ENCODE peak calls at places on chromosomes 2 and 18, in eight cellular contexts. One of them, this sample, is unnamed.

GRCh38 chr2:11024010-11024615 is 112.4 kb downstream of the KCNF1 start:
- DNase-seq in GM20000: no peak
- DNase-seq in Panc1: no peak
- DNase-seq in neural progenitor cell: no peak
- DNase-seq in RWPE2: no peak
- DNase-seq in PC-3: no peak
- DNase-seq in nephron progenitor cell: no peak
- DNase-seq in endothelial cell of umbilical vein: no peak
- DNase-seq in this sample: no peak

GRCh38 chr18:33116376-33116775 is 324.1 kb downstream of the CCDC178 start:
- DNase-seq in neural progenitor cell: no peak
- DNase-seq in endothelial cell of umbilical vein: peak
- DNase-seq in PC-3: peak
- DNase-seq in GM20000: no peak
- DNase-seq in Panc1: no peak
- DNase-seq in nephron progenitor cell: no peak
- DNase-seq in RWPE2: no peak
- DNase-seq in this sample: no peak

GRCh38 chr2:119715409-119716295 is 36.7 kb downstream of the TMEM177 start:
- DNase-seq in neural progenitor cell: no peak
- DNase-seq in endothelial cell of umbilical vein: no peak
- DNase-seq in Panc1: no peak
- DNase-seq in nephron progenitor cell: no peak
- DNase-seq in GM20000: no peak
- DNase-seq in RWPE2: peak
- DNase-seq in PC-3: no peak
- DNase-seq in this sample: no peak

GRCh38 chr2:150426315-150426714 is 61.2 kb downstream of the RND3 start:
- DNase-seq in endothelial cell of umbilical vein: peak
- DNase-seq in nephron progenitor cell: no peak
- DNase-seq in RWPE2: no peak
- DNase-seq in GM20000: no peak
- DNase-seq in neural progenitor cell: no peak
- DNase-seq in Panc1: no peak
- DNase-seq in PC-3: peak
- DNase-seq in this sample: no peak

GRCh38 chr2:238973038-238973772 is 125.3 kb downstream of the TWIST2 start:
- DNase-seq in GM20000: no peak
- DNase-seq in neural progenitor cell: no peak
- DNase-seq in nephron progenitor cell: no peak
- DNase-seq in RWPE2: no peak
- DNase-seq in Panc1: no peak
- DNase-seq in endothelial cell of umbilical vein: peak
- DNase-seq in PC-3: peak
- DNase-seq in this sample: no peak

GRCh38 chr2:211354481-211354880 is 798.1 kb downstream of the CPS1 start:
- DNase-seq in neural progenitor cell: no peak
- DNase-seq in RWPE2: no peak
- DNase-seq in PC-3: no peak
- DNase-seq in Panc1: no peak
- DNase-seq in GM20000: no peak
- DNase-seq in nephron progenitor cell: no peak
- DNase-seq in endothelial cell of umbilical vein: no peak
- DNase-seq in this sample: no peak

GRCh38 chr2:68416081-68416675 is 50.9 kb downstream of the FBXO48 start:
- DNase-seq in PC-3: no peak
- DNase-seq in Panc1: no peak
- DNase-seq in nephron progenitor cell: no peak
- DNase-seq in GM20000: no peak
- DNase-seq in neural progenitor cell: no peak
- DNase-seq in endothelial cell of umbilical vein: no peak
- DNase-seq in RWPE2: no peak
- DNase-seq in this sample: no peak

GRCh38 chr18:76258209-76258608 is 236.8 kb downstream of the ZNF516 start:
- DNase-seq in Panc1: no peak
- DNase-seq in nephron progenitor cell: no peak
- DNase-seq in GM20000: no peak
- DNase-seq in neural progenitor cell: no peak
- DNase-seq in endothelial cell of umbilical vein: no peak
- DNase-seq in PC-3: no peak
- DNase-seq in RWPE2: no peak
- DNase-seq in this sample: no peak

GRCh38 chr18:79484661-79485621 is 89.2 kb downstream of the NFATC1 start:
- DNase-seq in nephron progenitor cell: peak
- DNase-seq in RWPE2: peak
- DNase-seq in GM20000: no peak
- DNase-seq in Panc1: no peak
- DNase-seq in PC-3: no peak
- DNase-seq in neural progenitor cell: peak
- DNase-seq in endothelial cell of umbilical vein: peak
- DNase-seq in this sample: no peak

GRCh38 chr2:177029501-177029900 is 183.1 kb upstream of the HNRNPA3 start:
- DNase-seq in neural progenitor cell: no peak
- DNase-seq in GM20000: no peak
- DNase-seq in RWPE2: no peak
- DNase-seq in endothelial cell of umbilical vein: no peak
- DNase-seq in Panc1: no peak
- DNase-seq in PC-3: peak
- DNase-seq in nephron progenitor cell: no peak
- DNase-seq in this sample: no peak

GRCh38 chr2:110994250-110994961 is 126.3 kb upstream of the BCL2L11 start:
- DNase-seq in GM20000: no peak
- DNase-seq in neural progenitor cell: no peak
- DNase-seq in PC-3: no peak
- DNase-seq in nephron progenitor cell: no peak
- DNase-seq in RWPE2: no peak
- DNase-seq in Panc1: no peak
- DNase-seq in endothelial cell of umbilical vein: peak
- DNase-seq in this sample: no peak

GRCh38 chr2:59383473-59383872 is 1142.3 kb upstream of the FANCL start:
- DNase-seq in GM20000: no peak
- DNase-seq in Panc1: no peak
- DNase-seq in neural progenitor cell: no peak
- DNase-seq in nephron progenitor cell: no peak
- DNase-seq in endothelial cell of umbilical vein: no peak
- DNase-seq in RWPE2: no peak
- DNase-seq in PC-3: no peak
- DNase-seq in this sample: no peak

GRCh38 chr2:29323961-29324360 is 208.7 kb downstream of the CLIP4 start:
- DNase-seq in RWPE2: no peak
- DNase-seq in neural progenitor cell: no peak
- DNase-seq in endothelial cell of umbilical vein: no peak
- DNase-seq in PC-3: no peak
- DNase-seq in nephron progenitor cell: no peak
- DNase-seq in GM20000: no peak
- DNase-seq in Panc1: no peak
- DNase-seq in this sample: no peak

GRCh38 chr2:48914477-48915077 is 159.1 kb upstream of the LHCGR start:
- DNase-seq in PC-3: no peak
- DNase-seq in neural progenitor cell: no peak
- DNase-seq in GM20000: no peak
- DNase-seq in RWPE2: no peak
- DNase-seq in nephron progenitor cell: no peak
- DNase-seq in Panc1: no peak
- DNase-seq in endothelial cell of umbilical vein: no peak
- DNase-seq in this sample: no peak

GRCh38 chr2:152477347-152478092 is 142.5 kb downstream of the FMNL2 start:
- DNase-seq in nephron progenitor cell: no peak
- DNase-seq in PC-3: peak
- DNase-seq in GM20000: no peak
- DNase-seq in Panc1: no peak
- DNase-seq in endothelial cell of umbilical vein: no peak
- DNase-seq in RWPE2: no peak
- DNase-seq in neural progenitor cell: no peak
- DNase-seq in this sample: no peak

GRCh38 chr18:39389800-39390379 is 1824.3 kb upstream of the CELF4 start:
- DNase-seq in neural progenitor cell: peak
- DNase-seq in GM20000: no peak
- DNase-seq in PC-3: no peak
- DNase-seq in RWPE2: no peak
- DNase-seq in Panc1: no peak
- DNase-seq in nephron progenitor cell: no peak
- DNase-seq in endothelial cell of umbilical vein: no peak
- DNase-seq in this sample: no peak

DNA sequence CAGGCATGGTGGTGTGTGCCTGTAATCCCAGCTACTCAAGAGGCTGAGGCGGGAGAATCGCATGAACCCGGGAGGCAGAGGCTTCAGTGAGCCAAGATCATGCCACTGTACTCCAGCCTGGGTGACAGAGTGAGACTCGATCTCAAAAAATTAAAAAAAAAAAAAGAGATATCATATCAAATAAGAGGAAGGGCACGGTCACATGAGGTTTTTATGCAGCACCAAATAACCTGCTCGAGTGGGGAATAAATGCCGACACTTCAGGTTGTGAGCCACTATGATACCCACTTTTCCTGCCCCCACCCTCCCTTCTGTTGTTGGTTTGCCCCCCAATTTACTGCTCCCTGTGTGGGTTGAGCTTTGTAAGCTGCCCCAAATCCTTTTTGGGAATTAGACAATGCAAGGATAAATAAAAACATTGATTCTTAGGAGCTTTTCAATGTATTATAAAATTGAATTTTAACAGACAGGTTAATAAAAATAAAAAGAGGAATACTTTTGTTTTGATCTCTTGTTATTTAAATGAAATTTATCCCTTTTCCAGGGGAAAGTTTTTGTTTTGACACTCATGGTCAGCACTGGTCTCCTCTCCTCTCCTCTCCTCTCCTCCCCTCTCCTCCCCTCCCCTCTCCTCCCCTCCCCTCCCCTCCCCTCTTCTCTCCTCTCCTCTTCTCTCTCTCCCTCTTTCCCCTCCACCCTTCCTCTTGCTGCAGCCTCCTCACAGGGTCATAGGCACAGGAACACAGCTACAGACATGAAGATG is 29.2 kb downstream of the CD8B start:
- DNase-seq in nephron progenitor cell: no peak
- DNase-seq in neural progenitor cell: no peak
- DNase-seq in PC-3: no peak
- DNase-seq in Panc1: no peak
- DNase-seq in RWPE2: no peak
- DNase-seq in GM20000: no peak
- DNase-seq in endothelial cell of umbilical vein: no peak
- DNase-seq in this sample: no peak
- TF ChIP-seq CTCF in nephron progenitor cell: no peak
- TF ChIP-seq CTCF in neural progenitor cell: no peak
- TF ChIP-seq CTCF in PC-3: no peak
- TF ChIP-seq CTCF in Panc1: no peak
- TF ChIP-seq CTCF in RWPE2: no peak
- TF ChIP-seq CTCF in GM20000: no peak
- TF ChIP-seq CTCF in endothelial cell of umbilical vein: no peak
- TF ChIP-seq CTCF in this sample: no peak

DNA sequence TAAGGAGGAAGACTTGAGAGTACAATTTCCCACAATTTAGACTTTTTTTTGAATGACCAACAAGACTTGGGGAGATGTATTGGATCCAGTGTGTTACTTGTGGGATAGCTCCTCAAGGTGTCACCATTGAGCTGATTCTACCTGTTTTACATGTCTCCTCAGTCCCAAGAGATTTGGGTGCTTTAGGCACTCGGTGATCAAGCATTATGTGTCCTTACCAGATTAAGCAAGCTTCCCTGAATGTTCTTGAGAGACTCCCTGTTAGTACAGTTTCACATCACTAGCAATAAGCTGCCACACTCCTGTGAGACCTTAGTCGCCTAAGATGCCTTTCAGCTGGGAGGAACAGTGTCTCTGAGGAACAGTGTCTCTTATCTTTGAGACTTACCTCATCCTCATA is 384.3 kb upstream of the SYT4 start:
- DNase-seq in nephron progenitor cell: peak
- DNase-seq in neural progenitor cell: peak
- DNase-seq in RWPE2: no peak
- DNase-seq in PC-3: peak
- DNase-seq in endothelial cell of umbilical vein: peak
- DNase-seq in GM20000: no peak
- DNase-seq in Panc1: peak
- DNase-seq in this sample: no peak
- TF ChIP-seq CTCF in nephron progenitor cell: peak
- TF ChIP-seq CTCF in neural progenitor cell: peak
- TF ChIP-seq CTCF in RWPE2: peak
- TF ChIP-seq CTCF in PC-3: peak
- TF ChIP-seq CTCF in endothelial cell of umbilical vein: peak
- TF ChIP-seq CTCF in GM20000: no peak
- TF ChIP-seq CTCF in Panc1: peak
- TF ChIP-seq CTCF in this sample: no peak

GRCh38 chr2:74736589-74736988 is 82.5 kb downstream of the SEMA4F start:
- DNase-seq in RWPE2: no peak
- DNase-seq in neural progenitor cell: no peak
- DNase-seq in nephron progenitor cell: no peak
- DNase-seq in GM20000: no peak
- DNase-seq in PC-3: no peak
- DNase-seq in endothelial cell of umbilical vein: no peak
- DNase-seq in Panc1: no peak
- DNase-seq in this sample: no peak

GRCh38 chr2:74738586-74738985 is 84.5 kb downstream of the SEMA4F start:
- DNase-seq in GM20000: no peak
- DNase-seq in endothelial cell of umbilical vein: no peak
- DNase-seq in nephron progenitor cell: no peak
- DNase-seq in Panc1: no peak
- DNase-seq in neural progenitor cell: no peak
- DNase-seq in RWPE2: no peak
- DNase-seq in PC-3: no peak
- DNase-seq in this sample: no peak

GRCh38 chr2:74739129-74739528 is 85.1 kb downstream of the SEMA4F start:
- DNase-seq in nephron progenitor cell: no peak
- DNase-seq in PC-3: peak
- DNase-seq in GM20000: no peak
- DNase-seq in Panc1: no peak
- DNase-seq in neural progenitor cell: no peak
- DNase-seq in RWPE2: no peak
- DNase-seq in endothelial cell of umbilical vein: no peak
- DNase-seq in this sample: no peak

GRCh38 chr2:74735009-74735408 is 81.0 kb downstream of the SEMA4F start:
- DNase-seq in GM20000: no peak
- DNase-seq in PC-3: peak
- DNase-seq in RWPE2: no peak
- DNase-seq in neural progenitor cell: no peak
- DNase-seq in endothelial cell of umbilical vein: peak
- DNase-seq in Panc1: no peak
- DNase-seq in nephron progenitor cell: no peak
- DNase-seq in this sample: no peak

GRCh38 chr2:74735544-74735943 is 81.5 kb downstream of the SEMA4F start:
- DNase-seq in GM20000: no peak
- DNase-seq in nephron progenitor cell: no peak
- DNase-seq in endothelial cell of umbilical vein: peak
- DNase-seq in RWPE2: no peak
- DNase-seq in Panc1: no peak
- DNase-seq in neural progenitor cell: peak
- DNase-seq in PC-3: peak
- DNase-seq in this sample: no peak
- TF ChIP-seq CTCF in GM20000: no peak
- TF ChIP-seq CTCF in nephron progenitor cell: no peak
- TF ChIP-seq CTCF in endothelial cell of umbilical vein: no peak
- TF ChIP-seq CTCF in RWPE2: no peak
- TF ChIP-seq CTCF in Panc1: no peak
- TF ChIP-seq CTCF in neural progenitor cell: no peak
- TF ChIP-seq CTCF in PC-3: no peak
- TF ChIP-seq CTCF in this sample: no peak

GRCh38 chr2:52414596-52414995 is 1353.0 kb upstream of the CHAC2 start:
- DNase-seq in nephron progenitor cell: no peak
- DNase-seq in PC-3: no peak
- DNase-seq in GM20000: no peak
- DNase-seq in neural progenitor cell: no peak
- DNase-seq in Panc1: no peak
- DNase-seq in endothelial cell of umbilical vein: no peak
- DNase-seq in RWPE2: no peak
- DNase-seq in this sample: no peak

GRCh38 chr2:52416340-52416739 is 1351.3 kb upstream of the CHAC2 start:
- DNase-seq in nephron progenitor cell: no peak
- DNase-seq in RWPE2: no peak
- DNase-seq in Panc1: peak
- DNase-seq in neural progenitor cell: peak
- DNase-seq in PC-3: peak
- DNase-seq in endothelial cell of umbilical vein: peak
- DNase-seq in GM20000: no peak
- DNase-seq in this sample: no peak
- TF ChIP-seq CTCF in nephron progenitor cell: no peak
- TF ChIP-seq CTCF in RWPE2: peak
- TF ChIP-seq CTCF in Panc1: peak
- TF ChIP-seq CTCF in neural progenitor cell: peak
- TF ChIP-seq CTCF in PC-3: peak
- TF ChIP-seq CTCF in endothelial cell of umbilical vein: no peak
- TF ChIP-seq CTCF in GM20000: no peak
- TF ChIP-seq CTCF in this sample: no peak